ENCODE peak calls at places on chromosomes 16 and 17, in ten cellular contexts. Q, E, V, C, U, X, W, K, D and O are unnamed samples.

GRCh38 chr17:79623786-79624657 is 13.2 kb upstream of the RBFOX3 start:
- DNase-seq in K (no peak), D (no peak), V (no peak), C (no peak), X (no peak), E (no peak), U (no peak), Q (no peak), W (no peak), O (no peak)

GRCh38 chr16:50584033-50584722 is 36.0 kb downstream of the NKD1 start:
- DNase-seq in Q (no peak), K (no peak), E (no peak), C (no peak), D (no peak), W (no peak), U (no peak), V (no peak), X (no peak), O (peak)

GRCh38 chr17:50076591-50077235 is 18.4 kb upstream of the PDK2 start:
- DNase-seq in W (no peak), V (no peak), K (no peak), E (no peak), D (no peak), C (no peak), X (no peak), U (no peak), Q (no peak), O (no peak)

GRCh38 chr17:17036520-17036998 is 5.7 kb upstream of the MPRIP start:
- DNase-seq in X (no peak), U (no peak), C (no peak), V (no peak), D (no peak), W (no peak), E (no peak), Q (no peak), K (no peak), O (no peak)

GRCh38 chr16:66740533-66740932 is 10.9 kb downstream of the DYNC1LI2 start:
- DNase-seq in D (no peak), X (peak), U (no peak), Q (no peak), W (no peak), K (peak), V (no peak), C (peak), E (no peak), O (no peak)

GRCh38 chr17:57442914-57443571 is 186.7 kb downstream of the MSI2 start:
- DNase-seq in Q (peak), C (no peak), W (no peak), X (peak), K (peak), U (no peak), D (no peak), E (no peak), V (peak), O (peak)

GRCh38 chr17:44209786-44210341 is 9.6 kb downstream of the UBTF start:
- DNase-seq in W (no peak), C (no peak), Q (peak), U (no peak), K (no peak), D (no peak), X (no peak), V (no peak), E (no peak), O (peak)

GRCh38 chr17:7438050-7438614 is 1.2 kb upstream of the FGF11 start:
- DNase-seq in V (peak), W (no peak), X (peak), E (no peak), D (no peak), C (no peak), K (peak), U (no peak), Q (peak), O (peak)

GRCh38 chr17:40922239-40922638 is 15.2 kb downstream of the KRT23 start:
- DNase-seq in X (peak), Q (no peak), V (no peak), U (no peak), E (no peak), C (peak), D (peak), K (peak), W (no peak), O (no peak)

GRCh38 chr17:33144837-33145236 is 148.3 kb downstream of the ASIC2 start:
- DNase-seq in K (no peak), W (no peak), E (no peak), U (no peak), Q (no peak), D (no peak), C (no peak), X (no peak), V (no peak), O (no peak)

GRCh38 chr16:4344659-4345438 is 6.3 kb downstream of the PAM16 start:
- DNase-seq in X (peak), K (peak), C (peak), U (no peak), Q (no peak), W (peak), E (no peak), V (no peak), D (no peak), O (no peak)

GRCh38 chr16:4093495-4094137 is 22.6 kb downstream of the ADCY9 start:
- DNase-seq in U (no peak), K (no peak), E (no peak), Q (no peak), W (no peak), X (no peak), D (no peak), V (no peak), C (no peak), O (no peak)

GRCh38 chr16:89490386-89491237 is at the start of gene ANKRD11:
- DNase-seq in W (peak), K (peak), U (peak), D (peak), X (peak), E (peak), Q (peak), C (peak), V (peak), O (peak)

GRCh38 chr17:40035162-40035559 is 19.0 kb downstream of the MED24 start:
- DNase-seq in K (peak), X (no peak), D (no peak), C (peak), U (no peak), W (no peak), E (no peak), Q (no peak), V (no peak), O (no peak)

GRCh38 chr16:89864421-89864820 is 9.0 kb upstream of the TCF25 start:
- DNase-seq in K (no peak), W (no peak), D (no peak), E (no peak), Q (no peak), U (no peak), C (no peak), X (no peak), V (no peak), O (peak)

GRCh38 chr16:56048425-56049100 is 142.7 kb upstream of the GNAO1 start:
- DNase-seq in D (no peak), C (no peak), E (no peak), Q (no peak), V (no peak), W (no peak), X (no peak), U (no peak), K (no peak), O (no peak)

GRCh38 chr17:60145006-60145935 is 4.5 kb upstream of the CA4 start:
- DNase-seq in X (no peak), U (no peak), Q (no peak), C (no peak), W (no peak), V (no peak), D (no peak), E (no peak), K (no peak), O (no peak)

GRCh38 chr17:75750661-75751423 is 14.2 kb downstream of the GALK1 start:
- DNase-seq in V (no peak), U (no peak), D (no peak), K (no peak), Q (no peak), X (no peak), E (no peak), W (no peak), C (no peak), O (no peak)

GRCh38 chr16:4962716-4963115 is 4.6 kb downstream of the SEC14L5 start:
- DNase-seq in V (no peak), E (no peak), X (no peak), D (no peak), U (peak), W (no peak), C (no peak), K (peak), Q (no peak), O (no peak)

GRCh38 chr16:57530104-57530522 is 6.3 kb downstream of the CCDC102A start:
- DNase-seq in W (no peak), D (peak), U (no peak), E (peak), V (peak), Q (peak), C (peak), X (no peak), K (no peak), O (peak)

GRCh38 chr17:74215332-74215727 is 2.0 kb downstream of the TTYH2 start:
- DNase-seq in E (no peak), U (no peak), Q (no peak), K (peak), X (no peak), D (no peak), C (no peak), V (no peak), W (no peak), O (no peak)